ENCODE peak calls at places on chromosomes 6 and 20, in four cellular contexts. N, O, L and H are unnamed samples.

GRCh38 chr20:32207626-32208498 is at the start of the genes PLAGL2 and POFUT1:
- DNase-seq in O (peak), L (no peak), N (peak), H (peak)

GRCh38 chr6:44508646-44509045 is 121.1 kb downstream of the CDC5L start:
- DNase-seq in N (no peak), O (no peak), L (no peak), H (no peak)

GRCh38 chr20:63142933-63143332 is 73.0 kb downstream of the YTHDF1 start:
- DNase-seq in O (no peak), L (no peak), N (no peak), H (no peak)

GRCh38 chr6:36692861-36693702 is 4.5 kb upstream of the RAB44 start:
- DNase-seq in O (no peak), N (no peak), L (no peak), H (no peak)

GRCh38 chr6:31208506-31208905 is 38.0 kb upstream of the POU5F1 start:
- DNase-seq in L (no peak), N (peak), O (no peak), H (no peak)

GRCh38 chr20:64113796-64114355 is 6.5 kb upstream of the NPBWR2 start:
- DNase-seq in L (no peak), N (no peak), O (no peak), H (no peak)

GRCh38 chr6:161348628-161348994 is 74.8 kb upstream of the AGPAT4 start:
- DNase-seq in L (no peak), N (no peak), O (no peak), H (no peak)

GRCh38 chr20:7392551-7392950 is 547.7 kb downstream of the HAO1 start:
- DNase-seq in O (no peak), L (no peak), N (no peak), H (no peak)

GRCh38 chr20:57748601-57749130 is 38.9 kb upstream of the PMEPA1 start:
- DNase-seq in L (no peak), O (peak), N (peak), H (no peak)

GRCh38 chr6:155245871-155246270 is 17.9 kb upstream of the CLDN20 start:
- DNase-seq in N (no peak), L (no peak), O (no peak), H (no peak)

GRCh38 chr6:63999613-64000012 is 364.0 kb downstream of the PHF3 start:
- DNase-seq in O (no peak), N (no peak), L (no peak), H (no peak)

GRCh38 chr6:30931959-30932645 is at the start of gene SFTA2:
- DNase-seq in O (no peak), L (no peak), N (no peak), H (no peak)

GRCh38 chr6:145214570-145214969 is 520.8 kb downstream of the EPM2A start:
- DNase-seq in O (no peak), N (peak), L (no peak), H (no peak)

GRCh38 chr6:43278524-43279078 is 19.5 kb upstream of the SLC22A7 start:
- DNase-seq in N (peak), L (no peak), O (no peak), H (no peak)

GRCh38 chr6:144585217-144585814 is 300.2 kb downstream of the UTRN start:
- DNase-seq in N (peak), O (no peak), L (no peak), H (no peak)

GRCh38 chr20:63461364-63461763 is 11.1 kb downstream of the KCNQ2 start:
- DNase-seq in N (no peak), O (no peak), L (no peak), H (no peak)

GRCh38 chr6:157574851-157575424 is 193.9 kb downstream of the ZDHHC14 start:
- DNase-seq in O (no peak), N (no peak), L (no peak), H (no peak)

GRCh38 chr6:52494298-52495072 is 74.3 kb downstream of the EFHC1 start:
- DNase-seq in O (no peak), L (no peak), N (no peak), H (no peak)

GRCh38 chr20:25487306-25487705 is 79.8 kb downstream of the GINS1 start:
- DNase-seq in N (no peak), L (no peak), O (no peak), H (no peak)

GRCh38 chr20:4444404-4444803 is 277.3 kb upstream of the PRND start:
- DNase-seq in O (no peak), N (no peak), L (no peak), H (no peak)

GRCh38 chr6:34912715-34913464 is 23.8 kb downstream of the ANKS1A start:
- DNase-seq in N (no peak), L (no peak), O (peak), H (no peak)

GRCh38 chr6:90403489-90404381 is 107.1 kb upstream of the BACH2 start:
- DNase-seq in O (no peak), L (no peak), N (peak), H (no peak)

GRCh38 chr20:22916121-22916842 is 118.8 kb upstream of the SSTR4 start:
- DNase-seq in N (no peak), L (no peak), O (no peak), H (no peak)

GRCh38 chr6:47098570-47098993 is 56.5 kb upstream of the ADGRF1 start:
- DNase-seq in L (no peak), N (no peak), O (no peak), H (no peak)

GRCh38 chr6:25179051-25179778 is 100.0 kb upstream of the CARMIL1 start:
- DNase-seq in N (no peak), O (no peak), L (no peak), H (no peak)

GRCh38 chr6:140490086-140490485 is 1115.6 kb upstream of the CITED2 start:
- DNase-seq in O (no peak), N (no peak), L (no peak), H (no peak)

GRCh38 chr6:129859524-129859923 is 1.6 kb downstream of the TMEM244 start:
- DNase-seq in O (no peak), L (no peak), N (no peak), H (no peak)

GRCh38 chr20:37471741-37472235 is 49.3 kb upstream of the NNAT start:
- DNase-seq in L (no peak), N (no peak), O (no peak), H (no peak)

GRCh38 chr6:162862941-162863340 is 135.2 kb downstream of the PACRG start:
- DNase-seq in O (no peak), L (no peak), N (no peak), H (no peak)

GRCh38 chr20:47318596-47319516 is 37.6 kb downstream of the ZMYND8 start:
- DNase-seq in L (no peak), O (no peak), N (peak), H (peak)

GRCh38 chr6:100620085-100620484 is 155.4 kb upstream of the SIM1 start:
- DNase-seq in L (no peak), N (no peak), O (no peak), H (no peak)

GRCh38 chr6:33551538-33551937 is 28.5 kb downstream of the BAK1 start:
- DNase-seq in L (no peak), N (no peak), O (no peak), H (no peak)

GRCh38 chr6:170279977-170280688 is 10.7 kb downstream of the DLL1 start:
- DNase-seq in N (no peak), L (no peak), O (no peak), H (no peak)

GRCh38 chr20:59145926-59146800 is 17.5 kb upstream of the ZNF831 start:
- DNase-seq in N (no peak), O (no peak), L (no peak), H (no peak)

GRCh38 chr6:160188773-160189172 is 67.2 kb downstream of the SLC22A1 start:
- DNase-seq in L (no peak), O (no peak), N (no peak), H (no peak)

GRCh38 chr20:54040528-54040927 is 29.9 kb downstream of the BCAS1 start:
- DNase-seq in L (no peak), N (no peak), O (no peak), H (no peak)

GRCh38 chr6:157174731-157175130 is 148.6 kb downstream of the TMEM242 start:
- DNase-seq in L (no peak), N (no peak), O (no peak), H (no peak)

GRCh38 chr6:44805239-44805849 is 417.8 kb downstream of the CDC5L start:
- DNase-seq in L (no peak), N (no peak), O (no peak), H (no peak)

GRCh38 chr20:11296951-11297350 is 620.7 kb upstream of the BTBD3 start:
- DNase-seq in L (no peak), N (no peak), O (no peak), H (peak)

GRCh38 chr6:113320653-113321052 is 536.5 kb upstream of the MARCKS start:
- DNase-seq in N (no peak), O (no peak), L (no peak), H (no peak)
- H3K9ac ChIP-seq in N (no peak), O (no peak), L (no peak), H (no peak)

DNA sequence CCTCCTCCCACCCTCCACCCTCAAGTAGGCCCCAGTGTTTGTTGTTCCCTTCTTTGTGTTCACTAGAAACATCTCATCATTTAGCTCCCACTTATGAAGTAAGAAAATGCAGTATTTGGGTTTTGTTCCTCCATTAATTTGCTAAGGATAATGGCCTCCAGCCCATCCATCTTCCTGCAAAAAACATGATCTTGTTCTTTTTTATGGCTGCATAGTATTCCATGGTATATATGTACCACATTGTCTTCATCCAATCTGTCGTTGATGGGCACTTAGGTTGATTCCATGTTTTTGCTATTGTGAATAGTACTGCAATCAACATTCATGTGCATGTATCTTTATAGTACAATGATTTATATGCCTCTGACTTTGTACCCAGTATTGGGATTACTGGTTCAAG is 416.8 kb upstream of the SASH1 start:
- DNase-seq in O (no peak), N (no peak), L (no peak), H (no peak)
- H3K4me3 ChIP-seq in O (no peak), N (no peak), L (no peak), H (no peak)

DNA sequence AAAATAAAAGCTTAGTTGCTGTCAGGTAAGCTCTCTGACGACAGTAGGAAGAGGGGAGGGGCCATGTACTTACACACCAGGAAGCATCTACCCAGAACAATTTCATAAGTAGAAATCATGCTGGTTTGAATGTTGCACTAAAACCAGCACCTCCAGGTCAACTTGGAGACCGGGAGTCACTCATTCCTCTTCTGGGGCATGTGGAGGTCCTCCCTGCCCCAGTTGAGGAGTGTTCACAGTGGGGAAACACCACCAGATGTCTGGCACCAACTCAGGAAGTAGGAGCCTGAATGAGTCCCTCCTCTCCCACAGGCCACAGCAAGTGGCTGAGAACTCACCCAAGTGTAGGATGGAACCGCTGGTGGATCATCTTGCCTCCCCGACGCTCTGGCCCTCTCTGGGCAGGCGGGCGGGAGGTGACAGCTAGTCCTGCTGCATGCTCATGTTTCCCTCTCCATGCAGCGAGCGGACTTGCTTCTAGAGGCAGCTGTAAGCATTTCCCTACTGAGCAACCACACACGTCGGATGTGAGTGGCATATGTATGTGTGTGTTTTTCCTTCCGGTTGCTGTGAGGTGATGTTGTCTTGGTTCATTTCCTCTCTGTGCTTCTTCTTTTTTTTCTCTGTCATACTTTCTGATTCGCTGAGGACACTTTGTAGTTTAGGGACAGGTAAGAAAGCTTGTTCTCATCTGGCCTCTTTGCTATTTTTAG is 149.5 kb upstream of the NEDD9 start:
- DNase-seq in O (peak), L (no peak), N (no peak), H (no peak)
- TF ChIP-seq SUZ12 in O (no peak), L (no peak), N (no peak), H (no peak)

GRCh38 chr6:142300758-142301251 is 1.0 kb upstream of the ADGRG6 start:
- DNase-seq in O (no peak), N (peak), L (no peak), H (no peak)
- H3K9ac ChIP-seq in O (no peak), N (peak), L (no peak), H (peak)

GRCh38 chr6:2749972-2750600 is 636 bp downstream of the MYLK4 start:
- DNase-seq in N (peak), L (no peak), O (no peak), H (no peak)
- H3K4me3 ChIP-seq in N (no peak), L (no peak), O (no peak), H (no peak)

GRCh38 chr20:19958243-19958642 is 58.9 kb upstream of the NAA20 start:
- DNase-seq in L (no peak), O (no peak), N (no peak), H (no peak)
- TF ChIP-seq SUZ12 in L (no peak), O (no peak), N (no peak), H (no peak)

GRCh38 chr20:19045366-19045765 is 167.1 kb upstream of the SLC24A3 start:
- DNase-seq in L (no peak), N (no peak), O (no peak), H (no peak)
- H3K9ac ChIP-seq in L (no peak), N (no peak), O (no peak), H (no peak)

DNA sequence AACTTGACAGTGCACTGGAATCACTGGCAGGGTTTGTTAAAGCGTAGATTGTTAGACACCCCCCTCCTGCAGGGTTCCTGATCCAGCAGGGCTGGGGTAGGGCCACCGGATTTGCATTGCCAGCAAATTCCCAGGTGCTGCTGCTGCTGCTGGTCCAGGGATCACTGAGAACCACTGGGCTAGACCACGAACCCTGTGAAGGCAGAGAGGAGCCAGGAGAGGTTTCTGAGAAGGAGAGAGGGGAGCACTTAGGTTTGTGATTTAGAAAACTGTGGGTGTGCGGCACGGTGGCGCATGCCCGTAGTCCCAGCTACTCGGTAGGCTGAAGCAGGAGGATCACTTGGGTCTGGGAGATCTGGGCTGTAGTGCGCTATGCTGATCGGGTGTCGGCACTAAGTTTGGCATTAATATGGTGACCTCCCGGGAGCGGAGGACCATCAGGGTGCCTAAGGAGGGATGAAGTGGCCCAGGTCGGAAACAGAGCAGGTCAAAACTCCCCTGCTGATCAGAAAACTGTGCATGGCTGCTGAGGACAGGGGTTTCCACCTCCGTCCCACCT is 53.6 kb upstream of the FAM83D start:
- DNase-seq in O (no peak), N (no peak), L (no peak), H (no peak)
- H3K4me3 ChIP-seq in O (peak), N (no peak), L (no peak), H (no peak)

DNA sequence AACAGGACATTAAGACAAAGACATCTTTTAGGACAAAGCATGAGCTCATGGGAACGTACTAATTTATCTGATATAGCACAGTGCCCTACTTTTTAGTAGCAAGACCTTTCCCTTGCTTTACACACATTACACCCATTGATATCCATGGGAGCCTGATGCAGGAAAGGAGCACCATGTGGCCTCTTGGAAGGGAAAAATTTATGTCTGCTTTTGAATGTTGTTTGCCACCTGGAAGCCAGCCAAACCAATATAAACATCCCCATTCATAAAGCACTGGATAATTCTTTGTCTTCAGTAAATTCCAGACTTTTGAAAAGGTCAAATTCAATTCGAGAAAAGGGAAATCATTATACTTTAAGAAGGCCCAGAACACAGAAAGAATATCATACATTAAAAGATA is 152.3 kb upstream of the BEND6 start:
- DNase-seq in L (no peak), N (peak), O (no peak), H (no peak)
- TF ChIP-seq SUZ12 in L (no peak), N (no peak), O (no peak), H (no peak)